ENCODE peak calls at places on chromosomes 16 and 17, in five cellular contexts. P is stimulated activated CD4-positive, alpha-beta T cell treated with anti-CD3 and anti-CD28 coated beads, TNF-alpha, amount 100 ng/mL, for 24 hours; D is activated T-cell treated with anti-CD3 and anti-CD28 coated beads for 1 hour; Y is NB4; C is NCI-H460. R is an unnamed sample.

GRCh38 chr16:30697264-30698138 is 1.5 kb upstream of the SRCAP start:
- DNase-seq in Y (no peak), C (no peak), P (no peak), D (no peak), R (peak)

GRCh38 chr16:23323224-23324030 is 21.3 kb downstream of the SCNN1B start:
- DNase-seq in C (no peak), Y (no peak), D (no peak), P (no peak), R (no peak)

GRCh38 chr17:29771561-29771960 is 148.8 kb upstream of the CORO6 start:
- DNase-seq in Y (no peak), P (no peak), D (no peak), C (no peak), R (no peak)

GRCh38 chr16:11078812-11079459 is 134.6 kb downstream of the CLEC16A start:
- DNase-seq in C (no peak), Y (no peak), D (no peak), P (no peak), R (no peak)

GRCh38 chr17:44108440-44109311 is 14.8 kb downstream of the HDAC5 start:
- DNase-seq in C (peak), P (no peak), D (no peak), Y (no peak), R (no peak)

GRCh38 chr17:39513915-39514314 is 52.6 kb downstream of the CDK12 start:
- DNase-seq in D (no peak), P (no peak), C (no peak), Y (no peak), R (no peak)

GRCh38 chr17:80504671-80505413 is 28.4 kb upstream of the NPTX1 start:
- DNase-seq in Y (no peak), D (no peak), C (no peak), P (no peak), R (no peak)

GRCh38 chr16:49012961-49013726 is 268.5 kb downstream of the CBLN1 start:
- DNase-seq in Y (no peak), C (no peak), P (no peak), D (no peak), R (no peak)

GRCh38 chr17:50976951-50977472 is 110.9 kb upstream of the TOB1 start:
- DNase-seq in Y (peak), C (no peak), P (no peak), D (no peak), R (no peak)

GRCh38 chr17:57921342-57921741 is 33.9 kb downstream of the CUEDC1 start:
- DNase-seq in D (no peak), Y (no peak), P (no peak), C (no peak), R (no peak)

GRCh38 chr17:4895121-4895520 is 4.2 kb upstream of the C17orf107 start:
- DNase-seq in P (no peak), C (no peak), D (no peak), Y (no peak), R (no peak)

GRCh38 chr17:7969434-7969833 is 33.0 kb upstream of the GUCY2D start:
- DNase-seq in Y (peak), C (no peak), P (no peak), D (no peak), R (no peak)

GRCh38 chr16:48613061-48613957 is 3.3 kb upstream of the N4BP1 start:
- DNase-seq in C (no peak), Y (peak), P (no peak), D (no peak), R (no peak)

GRCh38 chr17:57995076-57995956 is 7.3 kb upstream of the VEZF1 start:
- DNase-seq in D (peak), P (peak), C (peak), Y (peak), R (peak)

GRCh38 chr16:14346278-14347142 is 275.4 kb downstream of the MRTFB start:
- DNase-seq in P (no peak), D (no peak), C (no peak), Y (no peak), R (no peak)

GRCh38 chr17:61625564-61625963 is 34.5 kb upstream of the NACA2 start:
- DNase-seq in D (no peak), C (no peak), Y (no peak), P (no peak), R (no peak)

GRCh38 chr17:78358538-78359215 is 1.2 kb downstream of the SOCS3 start:
- DNase-seq in C (no peak), P (no peak), Y (no peak), D (no peak), R (no peak)

GRCh38 chr16:1429631-1430030 is 1.2 kb upstream of the PERCC1 start:
- DNase-seq in Y (no peak), C (no peak), D (no peak), P (no peak), R (no peak)

GRCh38 chr16:74451951-74452758 is 30.9 kb upstream of the CLEC18B start:
- DNase-seq in P (no peak), Y (no peak), D (no peak), C (no peak), R (no peak)

GRCh38 chr17:5508855-5509254 is 22.5 kb downstream of the MIS12 start:
- DNase-seq in D (no peak), Y (no peak), P (no peak), C (no peak), R (no peak)

GRCh38 chr17:14755002-14755401 is 454.1 kb downstream of the HS3ST3B1 start:
- DNase-seq in P (no peak), C (no peak), D (no peak), Y (peak), R (no peak)

GRCh38 chr17:49997773-49998703 is 3.0 kb upstream of the DLX3 start:
- DNase-seq in D (peak), Y (peak), P (peak), C (peak), R (peak)

GRCh38 chr16:11481987-11482386 is 104.7 kb downstream of the LITAF start:
- DNase-seq in D (no peak), C (no peak), P (no peak), Y (no peak), R (no peak)

R was measured in caudate nucleus.